ENCODE peak calls at places on chromosomes 2 and 18, in seven cellular contexts. One of them, this sample, is unnamed.

GRCh38 chr2:216235462-216235861 is 126.3 kb downstream of the XRCC5 start:
- DNase-seq in K562: no peak
- DNase-seq in vagina: peak; percentile 44
- DNase-seq in breast epithelium: no peak
- DNase-seq in SK-N-SH: no peak
- DNase-seq in GM23338: no peak
- DNase-seq in HCT116: no peak
- DNase-seq in this sample: no peak

GRCh38 chr2:120879401-120880295 is 144.0 kb downstream of the GLI2 start:
- DNase-seq in K562: no peak
- DNase-seq in vagina: no peak
- DNase-seq in breast epithelium: no peak
- DNase-seq in SK-N-SH: no peak
- DNase-seq in GM23338: peak; percentile 56
- DNase-seq in HCT116: no peak
- DNase-seq in this sample: no peak

GRCh38 chr2:9693138-9693520 is 62.3 kb upstream of the YWHAQ start:
- DNase-seq in K562: no peak
- DNase-seq in vagina: no peak
- DNase-seq in breast epithelium: no peak
- DNase-seq in SK-N-SH: no peak
- DNase-seq in GM23338: no peak
- DNase-seq in HCT116: no peak
- DNase-seq in this sample: no peak

GRCh38 chr18:20971886-20972267 is 139.7 kb downstream of the ROCK1 start:
- DNase-seq in K562: peak; percentile 22
- DNase-seq in vagina: no peak
- DNase-seq in breast epithelium: no peak
- DNase-seq in SK-N-SH: peak; percentile 23
- DNase-seq in GM23338: peak; percentile 65
- DNase-seq in HCT116: peak; percentile 16
- DNase-seq in this sample: peak; percentile 10

GRCh38 chr2:137659616-137660015 is 304.7 kb upstream of the HNMT start:
- DNase-seq in K562: no peak
- DNase-seq in vagina: no peak
- DNase-seq in breast epithelium: no peak
- DNase-seq in SK-N-SH: peak; percentile 10
- DNase-seq in GM23338: peak; percentile 12
- DNase-seq in HCT116: no peak
- DNase-seq in this sample: no peak

GRCh38 chr2:96265349-96265839 is 403 bp downstream of the TMEM127 start:
- DNase-seq in K562: peak; percentile 73
- DNase-seq in vagina: no peak
- DNase-seq in breast epithelium: no peak
- DNase-seq in SK-N-SH: peak; percentile 88
- DNase-seq in GM23338: peak; percentile 66
- DNase-seq in HCT116: no peak
- DNase-seq in this sample: no peak

GRCh38 chr2:45047301-45047700 is 38.0 kb upstream of the SIX2 start:
- DNase-seq in K562: no peak
- DNase-seq in vagina: no peak
- DNase-seq in breast epithelium: no peak
- DNase-seq in SK-N-SH: no peak
- DNase-seq in GM23338: no peak
- DNase-seq in HCT116: no peak
- DNase-seq in this sample: no peak

GRCh38 chr2:54490863-54491262 is 34.7 kb downstream of the SPTBN1 start:
- DNase-seq in K562: no peak
- DNase-seq in vagina: no peak
- DNase-seq in breast epithelium: no peak
- DNase-seq in SK-N-SH: no peak
- DNase-seq in GM23338: no peak
- DNase-seq in HCT116: no peak
- DNase-seq in this sample: no peak

GRCh38 chr2:58541511-58541910 is 300.4 kb upstream of the FANCL start:
- DNase-seq in K562: no peak
- DNase-seq in vagina: no peak
- DNase-seq in breast epithelium: no peak
- DNase-seq in SK-N-SH: no peak
- DNase-seq in GM23338: peak; percentile 36
- DNase-seq in HCT116: no peak
- DNase-seq in this sample: no peak

GRCh38 chr2:81304154-81304830 is 999.7 kb upstream of the LRRTM1 start:
- DNase-seq in K562: no peak
- DNase-seq in vagina: no peak
- DNase-seq in breast epithelium: no peak
- DNase-seq in SK-N-SH: no peak
- DNase-seq in GM23338: peak; percentile 43
- DNase-seq in HCT116: peak; percentile 85
- DNase-seq in this sample: no peak

GRCh38 chr18:34773961-34774754 is 64.1 kb downstream of the DTNA start:
- DNase-seq in K562: no peak
- DNase-seq in vagina: no peak
- DNase-seq in breast epithelium: no peak
- DNase-seq in SK-N-SH: peak; percentile 54
- DNase-seq in GM23338: no peak
- DNase-seq in HCT116: no peak
- DNase-seq in this sample: no peak

GRCh38 chr18:6414723-6415362 is at the start of gene L3MBTL4:
- DNase-seq in K562: no peak
- DNase-seq in vagina: no peak
- DNase-seq in breast epithelium: peak; percentile 23
- DNase-seq in SK-N-SH: peak; percentile 87
- DNase-seq in GM23338: peak; percentile 63
- DNase-seq in HCT116: no peak
- DNase-seq in this sample: no peak

GRCh38 chr2:33796511-33796910 is 197.4 kb upstream of the FAM98A start:
- DNase-seq in K562: no peak
- DNase-seq in vagina: no peak
- DNase-seq in breast epithelium: no peak
- DNase-seq in SK-N-SH: no peak
- DNase-seq in GM23338: no peak
- DNase-seq in HCT116: no peak
- DNase-seq in this sample: no peak

GRCh38 chr18:45771587-45771986 is 47.6 kb downstream of the SLC14A1 start:
- DNase-seq in K562: no peak
- DNase-seq in vagina: no peak
- DNase-seq in breast epithelium: no peak
- DNase-seq in SK-N-SH: no peak
- DNase-seq in GM23338: no peak
- DNase-seq in HCT116: no peak
- DNase-seq in this sample: no peak

GRCh38 chr2:214934006-214934405 is 124.5 kb upstream of the BARD1 start:
- DNase-seq in K562: no peak
- DNase-seq in vagina: no peak
- DNase-seq in breast epithelium: no peak
- DNase-seq in SK-N-SH: no peak
- DNase-seq in GM23338: no peak
- DNase-seq in HCT116: no peak
- DNase-seq in this sample: no peak

GRCh38 chr2:149585317-149585885 is 2.2 kb downstream of the MMADHC start:
- DNase-seq in K562: no peak
- DNase-seq in vagina: no peak
- DNase-seq in breast epithelium: no peak
- DNase-seq in SK-N-SH: no peak
- DNase-seq in GM23338: no peak
- DNase-seq in HCT116: no peak
- DNase-seq in this sample: no peak

GRCh38 chr18:8657050-8657820 is 48.0 kb downstream of the RAB12 start:
- DNase-seq in K562: no peak
- DNase-seq in vagina: no peak
- DNase-seq in breast epithelium: no peak
- DNase-seq in SK-N-SH: peak; percentile 68
- DNase-seq in GM23338: no peak
- DNase-seq in HCT116: no peak
- DNase-seq in this sample: no peak

GRCh38 chr2:219541611-219542180 is 1.9 kb downstream of the CHPF start:
- DNase-seq in K562: peak; percentile 63
- DNase-seq in vagina: no peak
- DNase-seq in breast epithelium: peak; percentile 84
- DNase-seq in SK-N-SH: peak; percentile 87
- DNase-seq in GM23338: peak; percentile 92
- DNase-seq in HCT116: peak; percentile 92
- DNase-seq in this sample: peak; percentile 68
- H3K4me3 ChIP-seq in K562: peak overlapping the region; percentile 83
- H3K4me3 ChIP-seq in vagina: peak overlapping the region; percentile 1
- H3K4me3 ChIP-seq in breast epithelium: no peak overlapping the region
- H3K4me3 ChIP-seq in SK-N-SH: peak overlapping the region; percentile 62
- H3K4me3 ChIP-seq in GM23338: peak overlapping the region; percentile 96
- H3K4me3 ChIP-seq in HCT116: peak overlapping the region; percentile 75
- H3K4me3 ChIP-seq in this sample: peak overlapping the region; percentile 49

GRCh38 chr2:38109732-38110181 is 33.8 kb upstream of the CYP1B1 start:
- DNase-seq in K562: no peak
- DNase-seq in vagina: no peak
- DNase-seq in breast epithelium: no peak
- DNase-seq in SK-N-SH: no peak
- DNase-seq in GM23338: no peak
- DNase-seq in HCT116: no peak
- DNase-seq in this sample: no peak
- TF ChIP-seq POLR2AphosphoS5 in K562: no peak
- TF ChIP-seq POLR2AphosphoS5 in vagina: no peak
- TF ChIP-seq POLR2AphosphoS5 in breast epithelium: no peak
- TF ChIP-seq POLR2AphosphoS5 in SK-N-SH: no peak
- TF ChIP-seq POLR2AphosphoS5 in GM23338: no peak
- TF ChIP-seq POLR2AphosphoS5 in HCT116: no peak
- TF ChIP-seq POLR2AphosphoS5 in this sample: no peak

GRCh38 chr2:24449348-24449747 is 41.7 kb upstream of the NCOA1 start:
- DNase-seq in K562: no peak
- DNase-seq in vagina: no peak
- DNase-seq in breast epithelium: no peak
- DNase-seq in SK-N-SH: no peak
- DNase-seq in GM23338: no peak
- DNase-seq in HCT116: no peak
- DNase-seq in this sample: no peak
- H3K4me1 ChIP-seq in K562: no peaks in the 10 kb centered on the region
- H3K4me1 ChIP-seq in vagina: peaks cover 11% of the 10 kb centered on the region
- H3K4me1 ChIP-seq in breast epithelium: no peaks in the 10 kb centered on the region
- H3K4me1 ChIP-seq in SK-N-SH: no peaks in the 10 kb centered on the region
- H3K4me1 ChIP-seq in GM23338: no peaks in the 10 kb centered on the region
- H3K4me1 ChIP-seq in HCT116: no peaks in the 10 kb centered on the region
- H3K4me1 ChIP-seq in this sample: peaks cover 4% of the 10 kb centered on the region

GRCh38 chr2:239202836-239203235 is 198.0 kb downstream of the HDAC4 start:
- DNase-seq in K562: no peak
- DNase-seq in vagina: no peak
- DNase-seq in breast epithelium: no peak
- DNase-seq in SK-N-SH: no peak
- DNase-seq in GM23338: no peak
- DNase-seq in HCT116: no peak
- DNase-seq in this sample: no peak

GRCh38 chr2:239201884-239202283 is 198.9 kb downstream of the HDAC4 start:
- DNase-seq in K562: no peak
- DNase-seq in vagina: no peak
- DNase-seq in breast epithelium: no peak
- DNase-seq in SK-N-SH: no peak
- DNase-seq in GM23338: no peak
- DNase-seq in HCT116: no peak
- DNase-seq in this sample: no peak

GRCh38 chr2:239202343-239202742 is 198.5 kb downstream of the HDAC4 start:
- DNase-seq in K562: no peak
- DNase-seq in vagina: no peak
- DNase-seq in breast epithelium: no peak
- DNase-seq in SK-N-SH: no peak
- DNase-seq in GM23338: no peak
- DNase-seq in HCT116: no peak
- DNase-seq in this sample: no peak

GRCh38 chr2:239200646-239201530 is 199.9 kb downstream of the HDAC4 start:
- DNase-seq in K562: no peak
- DNase-seq in vagina: no peak
- DNase-seq in breast epithelium: no peak
- DNase-seq in SK-N-SH: no peak
- DNase-seq in GM23338: no peak
- DNase-seq in HCT116: no peak
- DNase-seq in this sample: no peak

DNA sequence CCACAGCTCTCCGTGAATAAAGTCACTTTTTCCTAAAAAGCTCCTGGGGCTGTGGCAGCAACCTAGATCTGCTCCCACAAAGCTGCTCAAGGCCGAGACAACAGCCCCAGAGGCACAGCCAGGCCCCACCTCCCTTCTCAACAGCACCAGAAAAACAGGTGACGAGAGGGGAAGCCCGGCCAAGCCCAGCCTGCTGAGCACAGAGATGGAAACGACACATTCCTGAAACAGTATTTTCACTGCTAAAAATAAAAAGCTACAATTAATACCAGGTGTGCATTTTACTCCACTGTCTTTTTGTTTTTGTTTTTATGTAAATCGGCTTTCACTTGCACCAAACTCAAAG is 199.3 kb downstream of the HDAC4 start:
- DNase-seq in K562: no peak
- DNase-seq in vagina: no peak
- DNase-seq in breast epithelium: no peak
- DNase-seq in SK-N-SH: no peak
- DNase-seq in GM23338: no peak
- DNase-seq in HCT116: no peak
- DNase-seq in this sample: no peak
- H3K4me3 ChIP-seq in K562: no peak overlapping the region
- H3K4me3 ChIP-seq in vagina: peak overlapping the region; percentile 16
- H3K4me3 ChIP-seq in breast epithelium: no peak overlapping the region
- H3K4me3 ChIP-seq in SK-N-SH: no peak overlapping the region
- H3K4me3 ChIP-seq in GM23338: no peak overlapping the region
- H3K4me3 ChIP-seq in HCT116: no peak overlapping the region
- H3K4me3 ChIP-seq in this sample: no peak overlapping the region

GRCh38 chr2:240876475-240877251 is 8.0 kb downstream of the AGXT start:
- DNase-seq in K562: no peak
- DNase-seq in vagina: no peak
- DNase-seq in breast epithelium: no peak
- DNase-seq in SK-N-SH: peak; percentile 42
- DNase-seq in GM23338: no peak
- DNase-seq in HCT116: no peak
- DNase-seq in this sample: no peak
- TF ChIP-seq POLR2AphosphoS5 in K562: no peak
- TF ChIP-seq POLR2AphosphoS5 in vagina: no peak
- TF ChIP-seq POLR2AphosphoS5 in breast epithelium: no peak
- TF ChIP-seq POLR2AphosphoS5 in SK-N-SH: no peak
- TF ChIP-seq POLR2AphosphoS5 in GM23338: no peak
- TF ChIP-seq POLR2AphosphoS5 in HCT116: no peak
- TF ChIP-seq POLR2AphosphoS5 in this sample: no peak

DNA sequence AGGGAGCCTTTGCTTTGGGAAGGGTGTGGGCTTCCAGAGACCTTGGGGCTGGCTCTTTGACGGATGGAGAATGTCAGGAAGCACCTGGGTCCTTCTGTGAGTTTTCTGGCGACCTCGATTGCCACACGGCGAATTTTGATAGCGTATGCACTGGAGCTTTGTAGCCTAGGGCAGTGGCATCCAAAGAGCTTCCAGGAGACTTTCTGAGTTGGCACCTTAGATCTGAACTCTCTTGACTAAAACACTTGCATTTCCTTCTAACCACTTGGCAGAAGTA is 7.6 kb downstream of the RNF144A start:
- DNase-seq in K562: no peak
- DNase-seq in vagina: no peak
- DNase-seq in breast epithelium: no peak
- DNase-seq in SK-N-SH: no peak
- DNase-seq in GM23338: no peak
- DNase-seq in HCT116: no peak
- DNase-seq in this sample: no peak
- H3K4me1 ChIP-seq in K562: peaks cover 4% of the 10 kb centered on the region
- H3K4me1 ChIP-seq in vagina: peaks cover 63% of the 10 kb centered on the region
- H3K4me1 ChIP-seq in breast epithelium: no peaks in the 10 kb centered on the region
- H3K4me1 ChIP-seq in SK-N-SH: peaks cover 83% of the 10 kb centered on the region
- H3K4me1 ChIP-seq in GM23338: no peaks in the 10 kb centered on the region
- H3K4me1 ChIP-seq in HCT116: peaks cover 7% of the 10 kb centered on the region
- H3K4me1 ChIP-seq in this sample: no peaks in the 10 kb centered on the region

GRCh38 chr18:10482363-10482984 is 28.0 kb downstream of the APCDD1 start:
- DNase-seq in K562: no peak
- DNase-seq in vagina: no peak
- DNase-seq in breast epithelium: no peak
- DNase-seq in SK-N-SH: no peak
- DNase-seq in GM23338: peak; percentile 45
- DNase-seq in HCT116: no peak
- DNase-seq in this sample: no peak
- H3K4me3 ChIP-seq in K562: no peak overlapping the region
- H3K4me3 ChIP-seq in vagina: no peak overlapping the region
- H3K4me3 ChIP-seq in breast epithelium: no peak overlapping the region
- H3K4me3 ChIP-seq in SK-N-SH: no peak overlapping the region
- H3K4me3 ChIP-seq in GM23338: no peak overlapping the region
- H3K4me3 ChIP-seq in HCT116: no peak overlapping the region
- H3K4me3 ChIP-seq in this sample: no peak overlapping the region

This sample was measured in Panc1.